ENCODE peak calls at places on chromosomes 5 and 9, in ten cellular contexts. S, H, V, X, B, E, G, U, C and D are unnamed samples.

GRCh38 chr5:109410389-109411174 is 808 bp upstream of the PJA2 start:
- DNase-seq in E (peak), V (peak), H (peak), S (peak), B (peak), G (peak), X (peak), U (peak), C (peak), D (peak)

GRCh38 chr5:65674749-65675148 is 47.2 kb downstream of the SGTB start:
- DNase-seq in X (peak), U (no peak), G (no peak), V (no peak), S (no peak), H (peak), B (no peak), E (peak), C (no peak), D (no peak)

GRCh38 chr5:42949348-42950090 is 90.6 kb downstream of the ANXA2R start:
- DNase-seq in S (peak), E (peak), V (peak), B (no peak), G (no peak), X (peak), C (peak), H (peak), U (no peak), D (peak)

GRCh38 chr9:101601904-101602765 is 7.4 kb upstream of the PPP3R2 start:
- DNase-seq in C (no peak), E (peak), X (peak), V (no peak), H (peak), S (no peak), U (peak), G (peak), B (no peak), D (peak)

GRCh38 chr5:94785111-94785510 is 166.6 kb downstream of the SLF1 start:
- DNase-seq in U (no peak), B (no peak), X (peak), E (no peak), H (peak), C (no peak), V (no peak), G (no peak), S (no peak), D (no peak)

GRCh38 chr9:120410925-120411501 is 169.0 kb downstream of the CDK5RAP2 start:
- DNase-seq in G (no peak), B (no peak), E (no peak), X (no peak), C (no peak), U (no peak), H (no peak), V (no peak), S (no peak), D (no peak)

GRCh38 chr5:56270058-56270457 is 36.9 kb upstream of the ANKRD55 start:
- DNase-seq in C (no peak), E (no peak), G (no peak), S (no peak), X (no peak), H (no peak), B (no peak), V (no peak), U (no peak), D (no peak)

GRCh38 chr5:150166193-150167162 is at the start of gene CDX1:
- DNase-seq in S (no peak), C (no peak), E (no peak), V (no peak), H (no peak), G (no peak), U (no peak), X (no peak), B (no peak), D (no peak)

GRCh38 chr5:9832921-9833320 is 202.8 kb upstream of the TAS2R1 start:
- DNase-seq in E (no peak), U (no peak), H (no peak), G (no peak), B (no peak), X (no peak), C (no peak), V (no peak), S (no peak), D (no peak)

GRCh38 chr5:96220610-96221390 is 212.2 kb downstream of the PCSK1 start:
- DNase-seq in E (peak), S (no peak), H (peak), G (no peak), B (no peak), V (no peak), C (peak), U (no peak), X (peak), D (no peak)

GRCh38 chr5:78671609-78672008 is 23.0 kb upstream of the LHFPL2 start:
- DNase-seq in S (no peak), G (no peak), U (no peak), C (no peak), V (no peak), B (no peak), X (no peak), H (no peak), E (peak), D (no peak)

GRCh38 chr9:130343445-130343918 is 77.9 kb downstream of the HMCN2 start:
- DNase-seq in H (no peak), G (no peak), S (no peak), C (peak), X (no peak), V (peak), B (peak), E (no peak), U (peak), D (no peak)

GRCh38 chr5:172450861-172451695 is 3.2 kb downstream of the SH3PXD2B start:
- DNase-seq in U (peak), S (no peak), G (no peak), E (peak), C (peak), V (no peak), H (no peak), B (peak), X (peak), D (peak)

GRCh38 chr5:80182802-80183645 is 72.8 kb downstream of the SERINC5 start:
- DNase-seq in H (no peak), C (peak), X (no peak), B (no peak), G (no peak), E (no peak), S (no peak), U (no peak), V (no peak), D (no peak)

GRCh38 chr9:76472925-76473324 is 13.9 kb downstream of the GCNT1 start:
- DNase-seq in U (peak), C (no peak), X (no peak), V (no peak), G (no peak), S (no peak), H (no peak), B (no peak), E (no peak), D (no peak)

GRCh38 chr9:78821126-78821822 is 524.3 kb downstream of the PSAT1 start:
- DNase-seq in H (peak), C (no peak), E (peak), V (no peak), U (no peak), B (no peak), S (no peak), X (peak), G (no peak), D (peak)

GRCh38 chr9:19149230-19149629 is 21.9 kb upstream of the PLIN2 start:
- DNase-seq in G (no peak), X (no peak), B (no peak), V (no peak), E (peak), C (no peak), S (no peak), U (no peak), H (peak), D (no peak)

GRCh38 chr9:115264333-115264732 is 146.4 kb upstream of the TNC start:
- DNase-seq in V (no peak), X (peak), C (no peak), B (no peak), U (no peak), H (peak), G (no peak), E (peak), S (no peak), D (no peak)

GRCh38 chr9:81557957-81558791 is 131.2 kb downstream of the TLE1 start:
- DNase-seq in G (peak), S (no peak), U (no peak), E (peak), B (no peak), H (peak), X (peak), V (no peak), C (no peak), D (no peak)

GRCh38 chr5:68319316-68320093 is 103.9 kb downstream of the PIK3R1 start:
- DNase-seq in B (no peak), X (peak), G (no peak), C (no peak), U (no peak), V (no peak), S (no peak), H (peak), E (peak), D (no peak)

GRCh38 chr9:31587176-31587575 is 797.3 kb upstream of the ACO1 start:
- DNase-seq in C (no peak), U (no peak), V (no peak), E (no peak), G (no peak), H (no peak), X (no peak), S (no peak), B (no peak), D (no peak)

GRCh38 chr5:143061161-143061945 is 291.2 kb downstream of the ARHGAP26 start:
- DNase-seq in E (peak), X (peak), C (no peak), S (no peak), V (no peak), G (peak), U (no peak), B (no peak), H (peak), D (no peak)

GRCh38 chr5:154479160-154479943 is 1.3 kb upstream of the HAND1 start:
- DNase-seq in H (no peak), X (no peak), G (no peak), C (no peak), S (no peak), B (peak), E (no peak), V (no peak), U (no peak), D (peak)

GRCh38 chr9:133397370-133397769 is 20.4 kb downstream of the REXO4 start:
- DNase-seq in C (no peak), H (no peak), E (no peak), S (no peak), V (no peak), X (no peak), U (no peak), B (no peak), G (no peak), D (no peak)

GRCh38 chr9:133400292-133400691 is 17.5 kb downstream of the REXO4 start:
- DNase-seq in V (no peak), X (no peak), H (no peak), S (no peak), B (no peak), E (no peak), G (no peak), C (no peak), U (no peak), D (no peak)

GRCh38 chr9:133394687-133395271 is 18.6 kb downstream of the STKLD1 start:
- DNase-seq in S (no peak), C (no peak), G (no peak), U (no peak), V (no peak), X (no peak), H (no peak), B (no peak), E (no peak), D (no peak)

GRCh38 chr9:133397895-133398294 is 19.9 kb downstream of the REXO4 start:
- DNase-seq in V (no peak), H (no peak), B (no peak), X (no peak), U (no peak), C (no peak), G (no peak), E (no peak), S (no peak), D (no peak)

GRCh38 chr9:133396952-133397351 is 20.8 kb downstream of the STKLD1 start:
- DNase-seq in E (peak), G (no peak), B (peak), S (no peak), H (no peak), C (peak), U (peak), V (no peak), X (peak), D (no peak)
- TF ChIP-seq CTCF in E (peak), G (peak), B (peak), S (no peak), H (peak), C (peak), U (peak), V (no peak), X (peak), D (no peak)

GRCh38 chr5:173582198-173583092 is 34.0 kb downstream of the BOD1 start:
- DNase-seq in S (no peak), E (peak), U (no peak), X (peak), V (no peak), G (no peak), C (no peak), H (peak), B (no peak), D (no peak)

GRCh38 chr5:173578947-173579615 is 37.4 kb downstream of the BOD1 start:
- DNase-seq in B (no peak), U (no peak), C (no peak), G (no peak), S (no peak), V (no peak), E (no peak), H (no peak), X (no peak), D (no peak)

GRCh38 chr5:173577817-173578216 is 38.6 kb downstream of the BOD1 start:
- DNase-seq in H (no peak), B (no peak), E (no peak), U (no peak), X (no peak), V (no peak), C (no peak), G (no peak), S (no peak), D (no peak)

GRCh38 chr5:173583384-173583783 is 33.1 kb downstream of the BOD1 start:
- DNase-seq in C (no peak), X (no peak), B (no peak), U (no peak), G (no peak), S (no peak), V (no peak), E (no peak), H (no peak), D (no peak)

GRCh38 chr5:173581408-173582197 is 34.8 kb downstream of the BOD1 start:
- DNase-seq in V (no peak), G (no peak), X (peak), C (peak), H (peak), U (peak), E (peak), B (peak), S (peak), D (peak)
- TF ChIP-seq CTCF in V (peak), G (peak), X (peak), C (peak), H (peak), U (peak), E (peak), B (peak), S (peak), D (peak)

DNA sequence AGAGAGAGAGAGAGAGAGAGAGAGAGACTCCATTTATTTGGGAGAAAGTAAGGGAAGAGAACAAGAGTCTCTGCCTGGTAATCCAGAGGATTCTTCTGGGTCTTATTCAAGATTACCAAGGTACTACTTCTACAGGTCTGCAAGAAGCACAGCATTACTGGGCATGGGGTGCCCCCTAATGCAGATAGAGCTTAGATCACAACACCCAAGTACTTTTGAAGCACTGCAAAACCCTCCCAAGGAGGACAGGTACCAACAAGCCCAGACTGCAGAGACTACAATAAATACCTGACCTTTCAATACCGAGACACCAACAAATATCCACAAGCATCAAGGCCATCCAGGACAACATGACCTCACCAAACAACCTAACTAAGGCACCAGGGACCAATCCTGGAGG is 94.7 kb upstream of the PHF24 start:
- DNase-seq in E (no peak), G (no peak), H (no peak), C (no peak), V (no peak), X (no peak), B (no peak), U (no peak), S (no peak), D (no peak)
- TF ChIP-seq CTCF in E (no peak), G (no peak), H (no peak), C (no peak), V (no peak), X (no peak), B (no peak), U (no peak), S (no peak), D (no peak)

GRCh38 chr5:8445139-8445538 is 576.2 kb downstream of the MTRR start:
- DNase-seq in U (no peak), V (no peak), C (no peak), H (no peak), B (no peak), E (no peak), G (no peak), X (no peak), S (no peak), D (no peak)
- TF ChIP-seq CTCF in U (no peak), V (no peak), C (no peak), H (no peak), B (no peak), E (no peak), G (no peak), X (no peak), S (no peak), D (no peak)